ENCODE peak calls at places on chromosomes 16 and 17, in five cellular contexts. I is cardiac muscle cell, E is PC-9, H is suprapubic skin, O is A673. V is an unnamed sample.

GRCh38 chr17:80092959-80093358 is 8.4 kb upstream of the GAA start:
- DNase-seq in O (no peak), H (no peak), E (no peak), I (no peak), V (no peak)

GRCh38 chr17:60752873-60753577 is 75.4 kb downstream of the BCAS3 start:
- DNase-seq in I (no peak), E (no peak), O (no peak), H (no peak), V (no peak)

GRCh38 chr17:83155128-83156081 is 76.0 kb downstream of the METRNL start:
- DNase-seq in I (no peak), E (peak; percentile 79), H (no peak), O (no peak), V (peak; percentile 72)

GRCh38 chr17:18217412-18218015 is 7.9 kb upstream of the LLGL1 start:
- DNase-seq in I (peak; percentile 78), E (peak; percentile 83), O (peak; percentile 66), H (no peak), V (no peak)

GRCh38 chr17:47792457-47792856 is 29.1 kb downstream of the OSBPL7 start:
- DNase-seq in E (no peak), O (no peak), H (no peak), I (no peak), V (no peak)

GRCh38 chr16:49748322-49748721 is 107.6 kb downstream of the ZNF423 start:
- DNase-seq in E (no peak), O (no peak), I (no peak), H (no peak), V (no peak)

GRCh38 chr16:15857779-15858560 is 1.1 kb upstream of the MYH11 start:
- DNase-seq in E (peak; percentile 18), H (no peak), I (peak; percentile 85), O (no peak), V (no peak)

GRCh38 chr17:21177854-21178600 is 35.9 kb downstream of the TMEM11 start:
- DNase-seq in O (no peak), E (no peak), H (peak; percentile 57), I (no peak), V (peak; percentile 77)

GRCh38 chr16:9683677-9684076 is 498.6 kb downstream of the GRIN2A start:
- DNase-seq in E (no peak), I (no peak), H (no peak), O (no peak), V (no peak)

GRCh38 chr17:82756166-82756565 is 4.3 kb downstream of the TBCD start:
- DNase-seq in I (no peak), H (no peak), E (no peak), O (no peak), V (no peak)

GRCh38 chr17:68290955-68291835 is at the start of the genes ARSG and SLC16A6:
- DNase-seq in O (peak; percentile 76), I (peak; percentile 84), H (no peak), E (peak; percentile 62), V (no peak)

GRCh38 chr17:77864234-77865108 is 94.0 kb upstream of the TNRC6C start:
- DNase-seq in O (no peak), E (no peak), I (no peak), H (no peak), V (no peak)

GRCh38 chr16:2159052-2159838 is 3.7 kb downstream of the TRAF7 start:
- DNase-seq in I (no peak), H (no peak), O (peak; percentile 38), E (peak; percentile 72), V (no peak)
- H3K4me3 ChIP-seq in I (no peak overlapping the region), H (peak overlapping the region; percentile 36), O (no peak overlapping the region), E (no peak overlapping the region), V (peak overlapping the region; percentile 42)

GRCh38 chr16:51150159-51150893 is 744 bp downstream of the SALL1 start:
- DNase-seq in I (peak; percentile 53), E (no peak), O (no peak), H (no peak), V (no peak)
- H3K27ac ChIP-seq in I (peak overlapping the region; percentile 89), E (no peak overlapping the region), O (peak overlapping the region; percentile 94), H (no peak overlapping the region), V (peak overlapping the region; percentile 92)

DNA sequence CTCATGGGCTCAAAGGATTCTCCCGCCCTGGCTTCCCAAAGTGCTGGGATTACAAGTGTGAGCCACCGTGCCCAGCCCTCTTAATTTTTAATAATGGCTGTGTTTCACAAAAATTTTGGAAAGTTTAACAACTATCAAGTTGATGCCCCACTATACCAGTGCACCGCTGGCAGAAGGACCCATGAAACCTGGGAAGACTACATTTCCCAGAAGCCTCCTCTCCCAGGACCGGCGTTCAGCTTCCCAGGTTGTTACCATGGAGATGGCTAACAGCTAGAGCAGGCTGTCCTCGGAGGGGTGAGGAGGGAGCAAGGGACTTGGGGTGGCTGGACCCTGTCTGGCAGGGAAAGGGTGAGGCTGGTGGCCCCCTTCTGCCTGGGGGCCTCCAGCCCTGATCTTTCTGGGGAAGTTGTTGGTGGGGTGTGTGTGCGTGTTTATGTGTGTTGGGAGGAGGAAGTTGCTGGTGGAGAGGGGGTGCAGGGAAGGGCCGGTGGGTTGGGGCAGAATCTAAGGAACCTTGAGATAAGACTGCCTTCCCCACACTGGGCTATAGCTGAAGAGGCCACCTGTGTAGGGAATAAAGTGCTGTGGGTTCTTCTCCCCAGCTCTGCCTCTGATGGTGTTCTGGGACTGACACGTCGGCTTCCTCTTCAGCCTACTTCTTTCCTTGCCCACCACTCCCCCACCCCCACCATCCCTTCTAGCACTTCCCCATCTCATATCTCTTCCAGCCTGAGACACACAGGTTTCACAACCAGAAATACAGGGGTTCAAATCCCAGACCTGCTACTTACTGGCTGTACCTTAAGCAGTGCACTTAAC is at the start of gene DRC7:
- DNase-seq in H (no peak), I (peak; percentile 85), O (peak; percentile 63), E (peak; percentile 29), V (no peak)
- H3K4me3 ChIP-seq in H (no peak within 1 kb of the TSS), I (peak within 1 kb of the TSS; percentile 18), O (no peak within 1 kb of the TSS), E (no peak within 1 kb of the TSS), V (no peak within 1 kb of the TSS)

DNA sequence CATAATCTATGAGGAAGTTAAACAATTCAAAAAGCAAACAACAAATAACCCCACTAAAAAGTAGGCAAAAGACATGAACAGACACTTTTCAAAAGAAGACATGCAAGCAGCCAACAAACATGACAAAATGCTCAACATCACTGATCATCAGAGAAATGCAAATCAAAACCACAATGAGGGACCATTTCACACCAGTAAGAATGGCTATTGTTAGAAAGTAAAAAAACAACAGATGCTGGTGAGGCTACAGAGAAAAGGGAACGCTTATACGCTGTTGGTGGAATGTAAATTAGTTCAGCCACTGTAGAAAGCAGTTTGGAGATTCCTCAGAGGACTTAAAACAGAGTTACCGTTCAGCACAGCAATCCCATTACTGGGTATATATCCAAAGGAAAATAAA is 24.4 kb downstream of the TNFRSF13B start:
- DNase-seq in O (no peak), I (no peak), H (no peak), E (no peak), V (no peak)
- H3K27ac ChIP-seq in O (no peak overlapping the region), I (no peak overlapping the region), H (no peak overlapping the region), E (no peak overlapping the region), V (no peak overlapping the region)

GRCh38 chr17:19747829-19748806 is at the start of gene ALDH3A1:
- DNase-seq in E (peak; percentile 89), H (no peak), O (no peak), I (no peak), V (no peak)
- H3K4me3 ChIP-seq in E (peak within 1 kb of the TSS; percentile 76), H (peak within 1 kb of the TSS; percentile 15), O (no peak within 1 kb of the TSS), I (no peak within 1 kb of the TSS), V (no peak within 1 kb of the TSS)

GRCh38 chr17:45313419-45313771 is 3.4 kb downstream of the MAP3K14 start:
- DNase-seq in I (no peak), E (no peak), O (no peak), H (no peak), V (no peak)
- H3K27ac ChIP-seq in I (no peak overlapping the region), E (peak overlapping the region; percentile 80), O (no peak overlapping the region), H (peak overlapping the region; percentile 96), V (peak overlapping the region; percentile 95)

DNA sequence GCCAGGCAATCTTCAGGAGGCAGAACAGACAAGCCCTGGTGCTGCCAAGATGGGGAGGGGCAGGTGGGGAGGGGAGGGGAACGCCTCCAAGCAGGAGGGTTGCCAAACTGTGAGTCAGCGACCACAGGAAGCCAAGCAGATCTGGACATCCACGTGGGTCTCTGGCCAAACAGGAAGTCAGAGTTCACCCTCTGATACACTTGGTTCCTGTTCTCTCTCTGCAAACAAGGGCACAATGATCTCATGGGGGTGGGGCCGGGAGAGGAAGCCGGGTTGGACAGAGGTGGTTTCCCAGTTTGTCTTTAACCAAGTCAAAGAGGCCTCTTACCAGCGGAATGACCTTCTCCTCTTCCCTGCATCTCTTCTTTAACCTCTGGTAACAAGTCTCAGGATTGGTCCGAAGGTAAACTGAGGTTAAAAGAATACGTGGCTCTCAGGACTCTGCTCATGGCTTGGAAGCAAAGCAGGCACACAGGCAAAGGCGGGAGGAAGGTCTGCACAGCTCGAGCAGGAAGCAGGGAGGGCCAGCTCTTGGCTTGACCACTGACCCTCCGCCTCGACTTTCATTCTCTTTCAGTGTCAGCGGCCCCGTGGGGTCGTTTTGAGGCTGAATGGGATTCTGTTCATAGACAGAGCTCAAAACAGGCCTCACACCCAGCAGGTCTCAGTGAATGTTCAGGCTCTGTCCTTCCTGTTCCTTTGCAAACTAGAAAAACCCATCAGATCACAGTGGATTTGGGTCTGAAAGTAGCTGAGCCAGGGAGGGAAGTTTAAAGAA is 32.9 kb downstream of the TK2 start:
- DNase-seq in E (peak; percentile 91), I (no peak), O (peak; percentile 60), H (peak; percentile 96), V (no peak)
- H3K4me3 ChIP-seq in E (peak overlapping the region; percentile 25), I (no peak overlapping the region), O (no peak overlapping the region), H (peak overlapping the region; percentile 21), V (peak overlapping the region; percentile 16)

V was measured in vagina.